ENCODE peak calls at places on chromosomes 1 and 21, in six cellular contexts. One of them, this sample, is unnamed.

GRCh38 chr1:103365860-103366569 is 159.5 kb upstream of the RNPC3 start:
- ATAC-seq in GM12878: no peak
- ATAC-seq in HCT116: no peak
- ATAC-seq in upper lobe of left lung: no peak
- ATAC-seq in HepG2: no peak
- ATAC-seq in K562: no peak
- ATAC-seq in this sample: no peak

GRCh38 chr1:204201651-204202050 is 5.4 kb upstream of the KISS1 start:
- ATAC-seq in HepG2: no peak
- ATAC-seq in GM12878: no peak
- ATAC-seq in K562: no peak
- ATAC-seq in HCT116: no peak
- ATAC-seq in upper lobe of left lung: no peak
- ATAC-seq in this sample: no peak

GRCh38 chr1:108817016-108817415 is 39.9 kb downstream of the AKNAD1 start:
- ATAC-seq in upper lobe of left lung: peak
- ATAC-seq in HCT116: peak
- ATAC-seq in HepG2: peak
- ATAC-seq in GM12878: peak
- ATAC-seq in K562: peak
- ATAC-seq in this sample: no peak

GRCh38 chr1:40768146-40768990 is 15.2 kb upstream of the KCNQ4 start:
- ATAC-seq in HepG2: no peak
- ATAC-seq in HCT116: no peak
- ATAC-seq in upper lobe of left lung: no peak
- ATAC-seq in GM12878: no peak
- ATAC-seq in K562: no peak
- ATAC-seq in this sample: no peak

GRCh38 chr1:23394664-23395063 is 25.0 kb upstream of the ZNF436 start:
- ATAC-seq in upper lobe of left lung: peak
- ATAC-seq in HepG2: peak
- ATAC-seq in HCT116: no peak
- ATAC-seq in GM12878: no peak
- ATAC-seq in K562: peak
- ATAC-seq in this sample: peak

GRCh38 chr1:248000169-248000568 is 13.3 kb upstream of the OR2L5 start:
- ATAC-seq in upper lobe of left lung: no peak
- ATAC-seq in GM12878: no peak
- ATAC-seq in K562: no peak
- ATAC-seq in HepG2: no peak
- ATAC-seq in HCT116: no peak
- ATAC-seq in this sample: no peak

GRCh38 chr21:39388038-39388810 is 39.3 kb upstream of the HMGN1 start:
- ATAC-seq in GM12878: peak
- ATAC-seq in K562: peak
- ATAC-seq in HCT116: peak
- ATAC-seq in upper lobe of left lung: peak
- ATAC-seq in HepG2: peak
- ATAC-seq in this sample: peak

GRCh38 chr1:1318131-1318652 is 6.3 kb downstream of the INTS11 start:
- ATAC-seq in upper lobe of left lung: peak
- ATAC-seq in GM12878: no peak
- ATAC-seq in K562: peak
- ATAC-seq in HCT116: peak
- ATAC-seq in HepG2: no peak
- ATAC-seq in this sample: peak

GRCh38 chr1:167249702-167250101 is 29.0 kb downstream of the POU2F1 start:
- ATAC-seq in HepG2: no peak
- ATAC-seq in upper lobe of left lung: no peak
- ATAC-seq in K562: peak
- ATAC-seq in HCT116: peak
- ATAC-seq in GM12878: peak
- ATAC-seq in this sample: no peak

GRCh38 chr1:156463874-156464273 is 36.7 kb downstream of the MEF2D start:
- ATAC-seq in upper lobe of left lung: no peak
- ATAC-seq in HepG2: no peak
- ATAC-seq in HCT116: no peak
- ATAC-seq in GM12878: no peak
- ATAC-seq in K562: no peak
- ATAC-seq in this sample: peak

GRCh38 chr1:240496356-240496755 is 115.6 kb downstream of the GREM2 start:
- ATAC-seq in upper lobe of left lung: no peak
- ATAC-seq in HepG2: no peak
- ATAC-seq in HCT116: no peak
- ATAC-seq in GM12878: no peak
- ATAC-seq in K562: no peak
- ATAC-seq in this sample: no peak

GRCh38 chr1:193462629-193463320 is 276.4 kb upstream of the B3GALT2 start:
- ATAC-seq in K562: no peak
- ATAC-seq in GM12878: no peak
- ATAC-seq in upper lobe of left lung: peak
- ATAC-seq in HCT116: no peak
- ATAC-seq in HepG2: no peak
- ATAC-seq in this sample: no peak

GRCh38 chr1:21876267-21876666 is 60.8 kb downstream of the HSPG2 start:
- ATAC-seq in GM12878: no peak
- ATAC-seq in HepG2: no peak
- ATAC-seq in K562: no peak
- ATAC-seq in HCT116: no peak
- ATAC-seq in upper lobe of left lung: no peak
- ATAC-seq in this sample: no peak

GRCh38 chr1:165426745-165427144 is 18.2 kb downstream of the RXRG start:
- ATAC-seq in HCT116: no peak
- ATAC-seq in K562: no peak
- ATAC-seq in GM12878: no peak
- ATAC-seq in upper lobe of left lung: no peak
- ATAC-seq in HepG2: no peak
- ATAC-seq in this sample: no peak

GRCh38 chr1:111720977-111721670 is 18.1 kb downstream of the INKA2 start:
- ATAC-seq in HepG2: peak
- ATAC-seq in GM12878: no peak
- ATAC-seq in K562: peak
- ATAC-seq in upper lobe of left lung: peak
- ATAC-seq in HCT116: no peak
- ATAC-seq in this sample: no peak

GRCh38 chr1:27618341-27619067 is 14.6 kb upstream of the AHDC1 start:
- ATAC-seq in GM12878: peak
- ATAC-seq in K562: no peak
- ATAC-seq in HCT116: no peak
- ATAC-seq in HepG2: no peak
- ATAC-seq in upper lobe of left lung: peak
- ATAC-seq in this sample: no peak

GRCh38 chr1:151846062-151846568 is 6.5 kb upstream of the C2CD4D start:
- ATAC-seq in K562: peak
- ATAC-seq in GM12878: peak
- ATAC-seq in upper lobe of left lung: no peak
- ATAC-seq in HepG2: peak
- ATAC-seq in HCT116: peak
- ATAC-seq in this sample: no peak

GRCh38 chr1:118118469-118118868 is 66.6 kb downstream of the SPAG17 start:
- ATAC-seq in K562: no peak
- ATAC-seq in HepG2: peak
- ATAC-seq in upper lobe of left lung: no peak
- ATAC-seq in HCT116: no peak
- ATAC-seq in GM12878: no peak
- ATAC-seq in this sample: peak

GRCh38 chr21:42025392-42026071 is 15.4 kb upstream of the ZBTB21 start:
- ATAC-seq in K562: no peak
- ATAC-seq in upper lobe of left lung: peak
- ATAC-seq in GM12878: no peak
- ATAC-seq in HepG2: no peak
- ATAC-seq in HCT116: no peak
- ATAC-seq in this sample: no peak

GRCh38 chr1:191831572-191831971 is 326.7 kb upstream of the RGS18 start:
- ATAC-seq in K562: peak
- ATAC-seq in upper lobe of left lung: no peak
- ATAC-seq in GM12878: peak
- ATAC-seq in HepG2: no peak
- ATAC-seq in HCT116: peak
- ATAC-seq in this sample: no peak

GRCh38 chr1:193411771-193412170 is 225.4 kb upstream of the B3GALT2 start:
- ATAC-seq in upper lobe of left lung: no peak
- ATAC-seq in GM12878: no peak
- ATAC-seq in HCT116: no peak
- ATAC-seq in K562: no peak
- ATAC-seq in HepG2: no peak
- ATAC-seq in this sample: no peak

GRCh38 chr1:65432918-65433317 is 12.4 kb downstream of the LEPR start:
- ATAC-seq in K562: no peak
- ATAC-seq in HCT116: no peak
- ATAC-seq in GM12878: no peak
- ATAC-seq in HepG2: no peak
- ATAC-seq in upper lobe of left lung: no peak
- ATAC-seq in this sample: no peak

GRCh38 chr1:65429806-65430205 is 9.3 kb downstream of the LEPR start:
- ATAC-seq in GM12878: no peak
- ATAC-seq in HCT116: no peak
- ATAC-seq in K562: no peak
- ATAC-seq in HepG2: no peak
- ATAC-seq in upper lobe of left lung: peak
- ATAC-seq in this sample: peak

GRCh38 chr1:65434255-65434654 is 13.8 kb downstream of the LEPR start:
- ATAC-seq in upper lobe of left lung: no peak
- ATAC-seq in GM12878: no peak
- ATAC-seq in HepG2: no peak
- ATAC-seq in HCT116: no peak
- ATAC-seq in K562: no peak
- ATAC-seq in this sample: no peak

GRCh38 chr1:65429078-65429477 is 8.6 kb downstream of the LEPR start:
- ATAC-seq in upper lobe of left lung: no peak
- ATAC-seq in HepG2: no peak
- ATAC-seq in GM12878: no peak
- ATAC-seq in HCT116: no peak
- ATAC-seq in K562: peak
- ATAC-seq in this sample: no peak

GRCh38 chr1:65431111-65431705 is 10.7 kb downstream of the LEPR start:
- ATAC-seq in HepG2: peak
- ATAC-seq in upper lobe of left lung: peak
- ATAC-seq in HCT116: peak
- ATAC-seq in GM12878: peak
- ATAC-seq in K562: peak
- ATAC-seq in this sample: no peak
- TF ChIP-seq CTCF in HepG2: peak
- TF ChIP-seq CTCF in upper lobe of left lung: peak
- TF ChIP-seq CTCF in HCT116: peak
- TF ChIP-seq CTCF in GM12878: peak
- TF ChIP-seq CTCF in K562: peak
- TF ChIP-seq CTCF in this sample: peak

DNA sequence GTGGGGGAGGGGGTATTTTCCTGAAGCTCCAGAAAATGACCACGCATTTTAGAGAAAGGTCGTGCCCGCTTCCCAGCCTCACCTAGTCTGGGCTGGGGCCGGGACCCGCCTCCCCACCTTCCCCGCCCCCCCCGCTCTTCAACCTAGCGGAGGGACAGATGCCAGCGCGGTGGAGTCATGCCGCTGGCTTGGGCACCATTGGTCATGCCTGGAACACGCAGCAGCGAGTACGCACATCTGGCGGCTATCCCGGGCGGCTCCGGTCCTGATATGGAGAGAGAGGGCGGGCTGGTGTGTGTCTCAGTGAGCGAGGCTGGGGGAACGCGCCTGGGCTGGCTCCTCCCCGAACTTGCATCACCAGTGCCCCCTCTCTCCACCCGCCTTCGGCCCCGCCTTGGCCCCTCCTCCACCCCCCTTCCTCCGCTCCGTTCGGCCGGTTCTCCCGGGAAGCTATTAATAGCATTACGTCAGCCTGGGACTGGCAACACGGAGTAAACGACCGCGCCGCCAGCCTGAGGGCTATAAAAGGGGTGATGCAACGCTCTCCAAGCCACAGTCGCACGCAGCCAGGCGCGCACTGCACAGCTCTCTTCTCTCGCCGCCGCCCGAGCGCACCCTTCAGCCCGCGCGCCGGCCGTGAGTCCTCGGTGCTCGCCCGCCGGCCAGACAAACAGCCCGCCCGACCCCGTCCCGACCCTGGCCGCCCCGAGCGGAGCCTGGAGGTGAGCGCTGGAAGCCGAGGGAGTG is at the start of gene ATF3:
- ATAC-seq in HepG2: peak
- ATAC-seq in K562: peak
- ATAC-seq in GM12878: peak
- ATAC-seq in upper lobe of left lung: peak
- ATAC-seq in HCT116: peak
- ATAC-seq in this sample: peak
- TF ChIP-seq POLR2AphosphoS5 in HepG2: peak
- TF ChIP-seq POLR2AphosphoS5 in K562: peak
- TF ChIP-seq POLR2AphosphoS5 in GM12878: peak
- TF ChIP-seq POLR2AphosphoS5 in upper lobe of left lung: peak
- TF ChIP-seq POLR2AphosphoS5 in HCT116: peak
- TF ChIP-seq POLR2AphosphoS5 in this sample: peak

DNA sequence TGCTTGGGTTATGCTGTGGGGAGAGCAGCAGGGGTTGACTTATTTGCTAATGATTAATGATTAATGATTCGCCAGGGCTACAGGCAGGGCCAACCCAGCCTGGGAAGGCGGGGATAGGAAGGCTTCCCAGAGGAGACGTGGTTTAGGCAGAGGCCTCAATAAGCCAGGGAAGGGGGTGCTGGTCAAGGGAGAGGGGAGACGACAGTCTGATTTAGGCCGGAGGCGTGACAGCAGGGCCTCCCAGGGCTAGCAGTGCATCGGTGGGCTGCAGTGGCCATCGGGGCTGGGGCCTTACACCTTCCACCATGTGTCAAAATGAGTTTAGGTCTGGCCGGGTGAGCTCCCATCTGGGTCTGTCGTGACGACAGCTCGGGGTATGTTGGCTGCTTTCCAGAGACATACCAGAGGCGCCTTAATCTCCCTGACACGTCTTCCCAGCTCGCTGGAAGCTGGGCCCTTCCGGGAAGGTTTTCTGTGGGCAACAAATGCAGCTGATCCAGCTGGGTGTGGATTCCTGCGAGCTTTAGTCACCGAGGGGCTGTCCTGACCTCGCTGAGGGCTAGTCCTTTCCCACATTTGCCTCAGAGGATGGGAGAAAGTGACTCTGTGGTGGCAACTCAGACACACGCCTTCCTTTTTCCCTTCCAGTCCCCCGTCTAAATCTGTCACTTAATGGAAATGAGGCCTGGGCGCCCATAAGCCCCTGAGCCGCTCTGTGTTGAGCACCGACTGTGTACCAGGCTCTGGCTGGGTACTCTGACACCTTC is 3.7 kb upstream of the SLC1A7 start:
- ATAC-seq in HCT116: peak
- ATAC-seq in HepG2: peak
- ATAC-seq in GM12878: no peak
- ATAC-seq in K562: peak
- ATAC-seq in upper lobe of left lung: peak
- ATAC-seq in this sample: peak
- TF ChIP-seq POLR2A in HCT116: no peak
- TF ChIP-seq POLR2A in HepG2: peak
- TF ChIP-seq POLR2A in GM12878: no peak
- TF ChIP-seq POLR2A in K562: no peak
- TF ChIP-seq POLR2A in upper lobe of left lung: no peak
- TF ChIP-seq POLR2A in this sample: no peak

DNA sequence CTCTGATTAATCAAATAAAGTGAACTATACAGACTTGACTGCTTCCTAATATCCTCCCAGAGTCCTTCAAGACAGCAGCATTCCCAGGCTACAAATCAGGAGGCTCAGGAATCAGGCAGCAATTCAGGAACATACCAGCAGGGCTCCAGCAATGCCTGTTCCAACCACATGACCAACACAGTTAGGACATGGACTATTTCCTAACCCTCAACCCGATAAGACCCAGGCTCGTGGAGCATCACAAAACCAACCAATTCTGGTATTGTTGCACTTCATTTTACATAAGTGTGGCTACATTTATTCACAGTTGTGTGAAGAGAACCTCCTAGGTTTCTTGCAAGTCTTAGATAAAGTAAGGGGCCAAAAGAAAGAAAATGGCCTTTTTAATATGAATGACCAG is 546.2 kb upstream of the ADGRL2 start:
- ATAC-seq in HCT116: peak
- ATAC-seq in upper lobe of left lung: no peak
- ATAC-seq in K562: no peak
- ATAC-seq in GM12878: no peak
- ATAC-seq in HepG2: peak
- ATAC-seq in this sample: no peak
- TF ChIP-seq CTCF in HCT116: no peak
- TF ChIP-seq CTCF in upper lobe of left lung: no peak
- TF ChIP-seq CTCF in K562: no peak
- TF ChIP-seq CTCF in GM12878: no peak
- TF ChIP-seq CTCF in HepG2: no peak
- TF ChIP-seq CTCF in this sample: no peak

This sample was measured in gastroesophageal sphincter.